ENCODE peak calls at places on chromosomes 1 and 21, in four cellular contexts. E is fibroblast of mammary gland, B is OCI-LY7, A is SK-N-SH. H is an unnamed sample.

GRCh38 chr21:14383596-14384210 is 757 bp upstream of the HSPA13 start:
- DNase-seq in E (peak; percentile 47), B (peak; percentile 44), A (no peak), H (peak; percentile 14)

GRCh38 chr21:41709965-41710822 is 56.7 kb downstream of the RIPK4 start:
- DNase-seq in E (no peak), B (no peak), A (no peak), H (no peak)

GRCh38 chr1:239457491-239458488 is 71.4 kb downstream of the CHRM3 start:
- DNase-seq in E (no peak), B (no peak), A (no peak), H (no peak)

GRCh38 chr1:157431751-157432150 is 120.6 kb downstream of the FCRL5 start:
- DNase-seq in E (peak; percentile 69), B (no peak), A (no peak), H (no peak)

GRCh38 chr1:109446236-109446635 is 20.0 kb upstream of the PSMA5 start:
- DNase-seq in E (no peak), B (no peak), A (no peak), H (no peak)

GRCh38 chr1:7616076-7616833 is 154.8 kb upstream of the VAMP3 start:
- DNase-seq in E (peak; percentile 25), B (peak; percentile 20), A (no peak), H (peak; percentile 53)

GRCh38 chr21:35149698-35150097 is 100.6 kb upstream of the RUNX1 start:
- DNase-seq in E (peak; percentile 14), B (no peak), A (no peak), H (no peak)

GRCh38 chr1:218242171-218242570 is 42.9 kb upstream of the RRP15 start:
- DNase-seq in E (no peak), B (no peak), A (no peak), H (no peak)

GRCh38 chr1:229596961-229597699 is 28.8 kb downstream of the TAF5L start:
- DNase-seq in E (peak; percentile 79), B (no peak), A (no peak), H (no peak)

GRCh38 chr1:199529324-199529723 is 498.2 kb upstream of the NR5A2 start:
- DNase-seq in E (no peak), B (no peak), A (no peak), H (no peak)

GRCh38 chr1:97365026-97365425 is 555.8 kb downstream of the DPYD start:
- DNase-seq in E (peak; percentile 45), B (no peak), A (no peak), H (no peak)

GRCh38 chr1:12541274-12542137 is 76.5 kb downstream of the DHRS3 start:
- DNase-seq in E (peak; percentile 65), B (no peak), A (no peak), H (no peak)

GRCh38 chr1:176855434-176855745 is 309.1 kb downstream of the ASTN1 start:
- DNase-seq in E (no peak), B (no peak), A (no peak), H (no peak)

GRCh38 chr1:81430955-81431646 is 369.6 kb upstream of the ADGRL2 start:
- DNase-seq in E (no peak), B (no peak), A (no peak), H (no peak)

GRCh38 chr1:5574641-5575040 is 417.6 kb downstream of the NPHP4 start:
- DNase-seq in E (no peak), B (no peak), A (no peak), H (no peak)

GRCh38 chr1:167430849-167431242 is 87.5 kb downstream of the CD247 start:
- DNase-seq in E (no peak), B (no peak), A (no peak), H (no peak)

GRCh38 chr1:68372487-68372886 is 77.3 kb downstream of the RPE65 start:
- DNase-seq in E (no peak), B (no peak), A (no peak), H (no peak)

GRCh38 chr1:78540056-78540455 is 49.3 kb downstream of the PTGFR start:
- DNase-seq in E (peak; percentile 24), B (no peak), A (no peak), H (no peak)

GRCh38 chr1:95340056-95340455 is 106.0 kb downstream of the RWDD3 start:
- DNase-seq in E (no peak), B (no peak), A (no peak), H (no peak)

GRCh38 chr1:46530791-46531409 is 20.5 kb downstream of the KNCN start:
- DNase-seq in E (no peak), B (no peak), A (no peak), H (no peak)

GRCh38 chr1:172833956-172834355 is 175.1 kb downstream of the FASLG start:
- DNase-seq in E (peak; percentile 38), B (no peak), A (no peak), H (no peak)

GRCh38 chr1:162458206-162458605 is 39.4 kb upstream of the UHMK1 start:
- DNase-seq in E (no peak), B (no peak), A (no peak), H (no peak)

GRCh38 chr1:203268901-203269653 is 36.2 kb upstream of the BTG2 start:
- DNase-seq in E (peak; percentile 75), B (peak; percentile 93), A (peak; percentile 78), H (peak; percentile 78)

GRCh38 chr1:40102896-40103295 is 5.8 kb upstream of the PPT1 start:
- DNase-seq in E (no peak), B (no peak), A (no peak), H (no peak)

GRCh38 chr1:6658359-6658758 is 33.7 kb downstream of the THAP3 start:
- DNase-seq in E (no peak), B (no peak), A (no peak), H (no peak)

GRCh38 chr1:6466023-6466422 is at the start of gene TNFRSF25:
- DNase-seq in E (no peak), B (no peak), A (no peak), H (no peak)

GRCh38 chr1:242854466-242854865 is 330.0 kb upstream of the PLD5 start:
- DNase-seq in E (no peak), B (no peak), A (no peak), H (no peak)

GRCh38 chr1:113223040-113223439 is 150.0 kb downstream of the LRIG2 start:
- DNase-seq in E (no peak), B (no peak), A (no peak), H (no peak)

GRCh38 chr1:115714572-115715141 is 53.9 kb downstream of the CASQ2 start:
- DNase-seq in E (no peak), B (no peak), A (no peak), H (no peak)

GRCh38 chr1:234780531-234781162 is 170.7 kb upstream of the IRF2BP2 start:
- DNase-seq in E (no peak), B (no peak), A (no peak), H (peak; percentile 32)
- TF ChIP-seq CTCF in E (no peak), B (no peak), A (no peak), H (no peak)

DNA sequence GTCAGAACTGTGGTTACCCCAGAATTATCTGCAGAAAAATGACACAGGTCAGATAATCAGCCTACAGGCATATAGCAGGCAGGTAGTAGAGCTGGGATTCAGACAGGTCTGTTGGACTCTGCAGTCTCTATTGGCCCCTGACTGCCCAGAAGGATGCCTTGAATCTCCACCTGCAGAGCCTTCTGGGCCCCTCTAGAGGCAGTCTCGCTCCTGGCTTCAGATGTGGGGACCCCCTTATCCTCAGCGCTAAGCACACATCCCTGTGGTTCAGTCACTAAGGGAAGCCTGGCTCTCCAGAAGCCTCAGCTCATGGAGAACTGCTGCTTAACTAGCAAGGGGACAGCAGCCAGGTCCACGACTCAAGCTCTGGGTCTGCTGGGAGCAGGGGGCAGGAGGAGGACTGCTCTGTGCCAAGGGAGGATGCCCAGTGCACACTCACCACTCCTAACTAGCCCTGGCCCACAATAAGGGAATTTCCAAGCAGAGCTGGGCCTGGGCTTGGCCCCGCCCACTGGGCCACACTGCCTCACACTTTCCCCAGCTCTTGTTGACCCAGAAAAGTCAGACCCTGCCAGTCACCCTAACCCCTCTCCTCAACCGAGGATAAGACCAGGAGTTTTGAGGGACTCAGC is 18.9 kb downstream of the SLC9A1 start:
- DNase-seq in E (no peak), B (peak; percentile 38), A (no peak), H (peak; percentile 30)
- TF ChIP-seq CTCF in E (no peak), B (peak; percentile 67), A (peak; percentile 22), H (no peak)

GRCh38 chr1:21901473-21901847 is 35.6 kb downstream of the HSPG2 start:
- DNase-seq in E (peak; percentile 59), B (no peak), A (no peak), H (no peak)
- TF ChIP-seq CTCF in E (peak; percentile 12), B (no peak), A (no peak), H (no peak)

GRCh38 chr1:154955718-154956513 is at the start of gene PBXIP1:
- DNase-seq in E (peak; percentile 85), B (peak; percentile 92), A (peak; percentile 94), H (peak; percentile 94)
- TF ChIP-seq CTCF in E (peak; percentile 39), B (peak; percentile 65), A (peak; percentile 53), H (no peak)

GRCh38 chr1:204358605-204359004 is 1.1 kb downstream of the PLEKHA6 start:
- DNase-seq in E (no peak), B (no peak), A (peak; percentile 47), H (no peak)

GRCh38 chr1:204360314-204360713 is 585 bp upstream of the PLEKHA6 start:
- DNase-seq in E (no peak), B (no peak), A (no peak), H (no peak)

GRCh38 chr1:204358145-204358544 is 1.6 kb downstream of the PLEKHA6 start:
- DNase-seq in E (no peak), B (no peak), A (peak; percentile 70), H (no peak)

GRCh38 chr1:204359131-204359473 is 627 bp downstream of the PLEKHA6 start:
- DNase-seq in E (no peak), B (no peak), A (no peak), H (no peak)

GRCh38 chr1:204359474-204360255 is at the start of gene PLEKHA6:
- DNase-seq in E (peak; percentile 40), B (no peak), A (peak; percentile 82), H (no peak)
- TF ChIP-seq CTCF in E (peak; percentile 42), B (peak; percentile 32), A (peak; percentile 26), H (no peak)

DNA sequence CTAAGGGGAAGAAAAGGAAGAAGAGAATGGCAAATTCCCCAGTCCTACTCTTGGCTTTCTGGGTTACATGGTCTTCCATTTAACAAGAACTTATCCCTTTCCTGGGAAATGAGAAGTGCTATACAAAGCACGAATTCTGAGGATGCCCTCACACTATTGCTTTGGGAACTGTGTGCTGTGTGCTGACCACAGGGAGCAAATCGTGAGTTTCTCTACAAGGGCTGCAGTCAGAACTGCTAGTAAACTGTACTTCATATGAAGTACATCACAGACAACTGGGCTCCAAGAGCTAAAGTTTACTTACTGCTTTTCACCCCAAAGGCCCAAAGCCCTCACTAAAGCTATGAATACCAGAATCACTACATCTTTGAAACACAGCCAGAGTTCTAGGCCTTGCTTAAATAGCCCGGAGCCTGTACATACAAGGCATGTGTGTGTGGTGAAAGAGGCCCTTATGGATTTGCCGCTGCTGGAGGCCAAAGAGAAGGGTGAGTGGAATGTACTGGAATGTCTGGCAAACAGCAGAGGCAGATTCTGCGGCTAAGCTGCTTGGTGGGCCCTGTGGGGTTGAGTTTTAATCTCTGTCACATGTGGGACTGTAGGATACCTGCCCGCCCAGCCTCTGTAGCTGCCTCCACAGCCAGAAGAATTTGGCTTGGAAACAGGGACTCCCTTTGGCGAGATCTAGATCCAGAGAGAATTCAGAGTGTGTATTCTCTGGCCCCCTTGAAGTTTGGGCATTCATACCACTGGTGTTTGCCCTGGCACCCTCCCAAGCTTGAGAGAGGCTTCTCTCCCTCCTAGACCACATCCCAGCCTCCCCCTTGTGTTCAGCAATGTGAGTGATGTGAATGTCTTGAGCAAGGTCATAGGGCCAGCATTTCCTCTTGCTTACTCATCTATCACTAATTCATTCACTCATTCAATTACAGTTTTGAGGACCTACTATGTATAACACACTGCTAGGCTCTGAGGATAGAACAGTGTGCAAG is 21.9 kb upstream of the TRIM67 start:
- DNase-seq in E (peak; percentile 68), B (no peak), A (no peak), H (no peak)
- TF ChIP-seq CTCF in E (no peak), B (no peak), A (no peak), H (no peak)

H was measured in GM20000.